ENCODE peak calls at places on chromosome 10, in four cellular contexts. One of them, this sample, is unnamed. For H3K9me3, the result is how much of the 10 kb centered on the place peaks cover.

GRCh38 chr10:89279449-89279869 is 22.4 kb upstream of the IFIT2 start:
- DNase-seq in A673: no peak
- DNase-seq in breast epithelium: no peak
- DNase-seq in left ventricle myocardium inferior: no peak
- DNase-seq in this sample: no peak

GRCh38 chr10:4533626-4534025 is 292.4 kb upstream of the AKR1E2 start:
- DNase-seq in A673: no peak
- DNase-seq in breast epithelium: no peak
- DNase-seq in left ventricle myocardium inferior: no peak
- DNase-seq in this sample: no peak

GRCh38 chr10:132698211-132698751 is 87.7 kb downstream of the NKX6-2 start:
- DNase-seq in A673: no peak
- DNase-seq in breast epithelium: peak
- DNase-seq in left ventricle myocardium inferior: peak
- DNase-seq in this sample: no peak

GRCh38 chr10:44300666-44301649 is 83.9 kb downstream of the CXCL12 start:
- DNase-seq in A673: no peak
- DNase-seq in breast epithelium: peak
- DNase-seq in left ventricle myocardium inferior: peak
- DNase-seq in this sample: no peak

GRCh38 chr10:60169111-60169510 is 220.6 kb downstream of the ANK3 start:
- DNase-seq in A673: no peak
- DNase-seq in breast epithelium: no peak
- DNase-seq in left ventricle myocardium inferior: no peak
- DNase-seq in this sample: no peak

GRCh38 chr10:35092851-35093250 is 2.7 kb upstream of the CUL2 start:
- DNase-seq in A673: no peak
- DNase-seq in breast epithelium: no peak
- DNase-seq in left ventricle myocardium inferior: no peak
- DNase-seq in this sample: no peak

GRCh38 chr10:6619663-6620062 is 39.6 kb upstream of the PRKCQ start:
- DNase-seq in A673: no peak
- DNase-seq in breast epithelium: no peak
- DNase-seq in left ventricle myocardium inferior: no peak
- DNase-seq in this sample: no peak

GRCh38 chr10:6382081-6382480 is 179.3 kb downstream of the PFKFB3 start:
- DNase-seq in A673: peak
- DNase-seq in breast epithelium: no peak
- DNase-seq in left ventricle myocardium inferior: no peak
- DNase-seq in this sample: no peak

GRCh38 chr10:101780187-101780817 is 2.9 kb downstream of the NPM3 start:
- DNase-seq in A673: no peak
- DNase-seq in breast epithelium: no peak
- DNase-seq in left ventricle myocardium inferior: no peak
- DNase-seq in this sample: no peak

GRCh38 chr10:64396105-64396504 is 874.9 kb downstream of the REEP3 start:
- DNase-seq in A673: peak
- DNase-seq in breast epithelium: no peak
- DNase-seq in left ventricle myocardium inferior: no peak
- DNase-seq in this sample: no peak

GRCh38 chr10:121999301-121999700 is 10.3 kb downstream of the TACC2 start:
- DNase-seq in A673: no peak
- DNase-seq in breast epithelium: no peak
- DNase-seq in left ventricle myocardium inferior: no peak
- DNase-seq in this sample: no peak

GRCh38 chr10:36126076-36126475 is 484.0 kb upstream of the FZD8 start:
- DNase-seq in A673: no peak
- DNase-seq in breast epithelium: no peak
- DNase-seq in left ventricle myocardium inferior: no peak
- DNase-seq in this sample: no peak

GRCh38 chr10:42781893-42782445 is 626 bp upstream of the BMS1 start:
- DNase-seq in A673: peak
- DNase-seq in breast epithelium: no peak
- DNase-seq in left ventricle myocardium inferior: no peak
- DNase-seq in this sample: no peak

GRCh38 chr10:103775786-103776185 is 79.6 kb downstream of the SH3PXD2A start:
- DNase-seq in A673: no peak
- DNase-seq in breast epithelium: no peak
- DNase-seq in left ventricle myocardium inferior: no peak
- DNase-seq in this sample: no peak

GRCh38 chr10:104342941-104343411 is 4.7 kb upstream of the ITPRIP start:
- DNase-seq in A673: no peak
- DNase-seq in breast epithelium: no peak
- DNase-seq in left ventricle myocardium inferior: no peak
- DNase-seq in this sample: no peak

GRCh38 chr10:89115876-89116627 is 91.1 kb downstream of the CH25H start:
- DNase-seq in A673: peak
- DNase-seq in breast epithelium: no peak
- DNase-seq in left ventricle myocardium inferior: no peak
- DNase-seq in this sample: no peak

GRCh38 chr10:90051474-90051873 is 350.1 kb downstream of the KIF20B start:
- DNase-seq in A673: no peak
- DNase-seq in breast epithelium: no peak
- DNase-seq in left ventricle myocardium inferior: no peak
- DNase-seq in this sample: no peak

GRCh38 chr10:9681655-9682054 is 1336.0 kb upstream of the CELF2 start:
- DNase-seq in A673: peak
- DNase-seq in breast epithelium: no peak
- DNase-seq in left ventricle myocardium inferior: no peak
- DNase-seq in this sample: no peak

GRCh38 chr10:58280485-58280884 is 11.5 kb downstream of the CISD1 start:
- DNase-seq in A673: no peak
- DNase-seq in breast epithelium: no peak
- DNase-seq in left ventricle myocardium inferior: no peak
- DNase-seq in this sample: no peak

GRCh38 chr10:62691331-62691730 is 113.2 kb upstream of the ADO start:
- DNase-seq in A673: peak
- DNase-seq in breast epithelium: no peak
- DNase-seq in left ventricle myocardium inferior: no peak
- DNase-seq in this sample: no peak

GRCh38 chr10:60817135-60817805 is 39.0 kb downstream of the CDK1 start:
- DNase-seq in A673: no peak
- DNase-seq in breast epithelium: no peak
- DNase-seq in left ventricle myocardium inferior: no peak
- DNase-seq in this sample: no peak

GRCh38 chr10:128629111-128630096 is 503.2 kb upstream of the MKI67 start:
- DNase-seq in A673: no peak
- DNase-seq in breast epithelium: no peak
- DNase-seq in left ventricle myocardium inferior: no peak
- DNase-seq in this sample: no peak

GRCh38 chr10:93995598-93996271 is 2.0 kb downstream of the PLCE1 start:
- DNase-seq in A673: no peak
- DNase-seq in breast epithelium: no peak
- DNase-seq in left ventricle myocardium inferior: no peak
- DNase-seq in this sample: no peak

GRCh38 chr10:121088524-121088923 is 237.4 kb downstream of the WDR11 start:
- DNase-seq in A673: peak
- DNase-seq in breast epithelium: no peak
- DNase-seq in left ventricle myocardium inferior: no peak
- DNase-seq in this sample: no peak

GRCh38 chr10:73408978-73409521 is 4.8 kb downstream of the ANXA7 start:
- DNase-seq in A673: no peak
- DNase-seq in breast epithelium: no peak
- DNase-seq in left ventricle myocardium inferior: no peak
- DNase-seq in this sample: no peak

GRCh38 chr10:24912214-24912613 is 40.2 kb downstream of the PRTFDC1 start:
- DNase-seq in A673: no peak
- DNase-seq in breast epithelium: no peak
- DNase-seq in left ventricle myocardium inferior: no peak
- DNase-seq in this sample: no peak

GRCh38 chr10:8919291-8919690 is 864.8 kb downstream of the GATA3 start:
- DNase-seq in A673: no peak
- DNase-seq in breast epithelium: no peak
- DNase-seq in left ventricle myocardium inferior: no peak
- DNase-seq in this sample: no peak

GRCh38 chr10:119595134-119595714 is 1.5 kb downstream of the TIAL1 start:
- DNase-seq in A673: peak
- DNase-seq in breast epithelium: no peak
- DNase-seq in left ventricle myocardium inferior: no peak
- DNase-seq in this sample: no peak

GRCh38 chr10:4174197-4174596 is 389.2 kb upstream of the KLF6 start:
- DNase-seq in A673: peak
- DNase-seq in breast epithelium: no peak
- DNase-seq in left ventricle myocardium inferior: no peak
- DNase-seq in this sample: no peak

GRCh38 chr10:101120884-101121660 is 10.0 kb upstream of the TLX1 start:
- DNase-seq in A673: no peak
- DNase-seq in breast epithelium: no peak
- DNase-seq in left ventricle myocardium inferior: no peak
- DNase-seq in this sample: no peak

GRCh38 chr10:102775973-102776669 is 32.4 kb downstream of the WBP1L start:
- DNase-seq in A673: peak
- DNase-seq in breast epithelium: no peak
- DNase-seq in left ventricle myocardium inferior: peak
- DNase-seq in this sample: no peak

GRCh38 chr10:74418285-74418872 is 267.4 kb downstream of the ADK start:
- DNase-seq in A673: peak
- DNase-seq in breast epithelium: no peak
- DNase-seq in left ventricle myocardium inferior: no peak
- DNase-seq in this sample: no peak

GRCh38 chr10:133565441-133566294 is at the start of gene SYCE1:
- DNase-seq in A673: no peak
- DNase-seq in breast epithelium: peak
- DNase-seq in left ventricle myocardium inferior: peak
- DNase-seq in this sample: no peak

GRCh38 chr10:110268931-110269640 is 35.6 kb downstream of the SMNDC1 start:
- DNase-seq in A673: no peak
- DNase-seq in breast epithelium: no peak
- DNase-seq in left ventricle myocardium inferior: no peak
- DNase-seq in this sample: no peak

GRCh38 chr10:43569681-43570080 is 4.7 kb downstream of the ZNF239 start:
- DNase-seq in A673: no peak
- DNase-seq in breast epithelium: no peak
- DNase-seq in left ventricle myocardium inferior: no peak
- DNase-seq in this sample: no peak

GRCh38 chr10:69088801-69089501 is 1.0 kb downstream of the SRGN start:
- DNase-seq in A673: no peak
- DNase-seq in breast epithelium: no peak
- DNase-seq in left ventricle myocardium inferior: no peak
- DNase-seq in this sample: no peak

GRCh38 chr10:26378763-26379361 is 59.3 kb upstream of the APBB1IP start:
- DNase-seq in A673: no peak
- DNase-seq in breast epithelium: no peak
- DNase-seq in left ventricle myocardium inferior: no peak
- DNase-seq in this sample: no peak

GRCh38 chr10:122115874-122116273 is 126.9 kb downstream of the TACC2 start:
- DNase-seq in A673: no peak
- DNase-seq in breast epithelium: no peak
- DNase-seq in left ventricle myocardium inferior: no peak
- DNase-seq in this sample: no peak

DNA sequence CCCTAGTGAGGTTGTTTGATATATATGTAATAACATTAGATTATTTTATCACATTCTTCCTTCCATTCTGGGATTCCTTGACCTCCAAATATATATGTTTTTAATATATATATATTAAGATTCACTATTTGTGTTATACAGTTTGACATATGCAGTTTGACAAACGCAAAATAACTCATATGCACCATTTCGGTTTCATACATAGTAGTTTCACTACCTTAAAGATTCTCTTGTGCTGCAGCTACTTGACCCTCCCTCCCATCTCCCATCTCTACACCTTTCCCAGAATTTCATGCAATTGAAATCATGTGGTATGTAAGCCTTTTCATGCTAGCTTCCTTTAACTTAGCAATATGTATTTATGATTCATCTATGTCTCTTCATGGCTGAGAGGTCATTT is 1244.4 kb downstream of the SORCS3 start:
- DNase-seq in A673: no peak
- DNase-seq in breast epithelium: no peak
- DNase-seq in left ventricle myocardium inferior: no peak
- DNase-seq in this sample: no peak
- H3K9me3 ChIP-seq in A673: under half
- H3K9me3 ChIP-seq in breast epithelium: under half
- H3K9me3 ChIP-seq in left ventricle myocardium inferior: under half
- H3K9me3 ChIP-seq in this sample: under half

GRCh38 chr10:52483587-52483986 is 169.5 kb downstream of the DKK1 start:
- DNase-seq in A673: no peak
- DNase-seq in breast epithelium: no peak
- DNase-seq in left ventricle myocardium inferior: no peak
- DNase-seq in this sample: no peak
- H3K9me3 ChIP-seq in A673: under half
- H3K9me3 ChIP-seq in breast epithelium: under half
- H3K9me3 ChIP-seq in left ventricle myocardium inferior: under half
- H3K9me3 ChIP-seq in this sample: under half

GRCh38 chr10:130283234-130283574 is 147.0 kb downstream of the GLRX3 start:
- DNase-seq in A673: no peak
- DNase-seq in breast epithelium: no peak
- DNase-seq in left ventricle myocardium inferior: no peak
- DNase-seq in this sample: no peak
- H3K9me3 ChIP-seq in A673: half or more
- H3K9me3 ChIP-seq in breast epithelium: half or more
- H3K9me3 ChIP-seq in left ventricle myocardium inferior: half or more
- H3K9me3 ChIP-seq in this sample: under half

GRCh38 chr10:130282492-130283233 is 146.5 kb downstream of the GLRX3 start:
- DNase-seq in A673: no peak
- DNase-seq in breast epithelium: no peak
- DNase-seq in left ventricle myocardium inferior: no peak
- DNase-seq in this sample: no peak
- H3K9me3 ChIP-seq in A673: half or more
- H3K9me3 ChIP-seq in breast epithelium: half or more
- H3K9me3 ChIP-seq in left ventricle myocardium inferior: half or more
- H3K9me3 ChIP-seq in this sample: under half

DNA sequence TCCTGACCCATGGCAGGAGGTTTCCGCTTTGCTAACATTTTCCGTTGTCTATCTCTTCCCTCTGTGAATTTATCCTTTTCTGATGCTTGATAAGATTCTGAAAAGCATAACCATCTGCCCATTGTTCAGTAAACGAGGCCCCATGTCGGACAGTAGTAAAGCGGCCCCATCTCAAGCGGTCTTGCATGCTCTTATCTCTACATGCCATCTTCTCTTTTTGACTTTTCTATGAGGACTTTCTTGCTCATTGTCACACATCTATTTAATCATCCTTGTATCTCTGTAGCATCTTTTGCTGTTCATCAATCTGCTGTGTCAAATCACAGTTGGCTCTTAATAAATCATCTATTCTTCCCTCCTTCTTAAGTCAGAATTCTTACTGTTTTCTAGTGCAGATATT is 37.6 kb downstream of the ZNF248 start:
- DNase-seq in A673: no peak
- DNase-seq in breast epithelium: no peak
- DNase-seq in left ventricle myocardium inferior: no peak
- DNase-seq in this sample: no peak
- H3K9me3 ChIP-seq in A673: under half
- H3K9me3 ChIP-seq in breast epithelium: half or more
- H3K9me3 ChIP-seq in left ventricle myocardium inferior: half or more
- H3K9me3 ChIP-seq in this sample: under half

GRCh38 chr10:37680243-37680683 is 177.1 kb downstream of the ZNF248 start:
- DNase-seq in A673: no peak
- DNase-seq in breast epithelium: no peak
- DNase-seq in left ventricle myocardium inferior: no peak
- DNase-seq in this sample: no peak
- H3K9me3 ChIP-seq in A673: under half
- H3K9me3 ChIP-seq in breast epithelium: under half
- H3K9me3 ChIP-seq in left ventricle myocardium inferior: under half
- H3K9me3 ChIP-seq in this sample: under half

GRCh38 chr10:123986736-123987135 is 95.1 kb upstream of the CPXM2 start:
- DNase-seq in A673: no peak
- DNase-seq in breast epithelium: no peak
- DNase-seq in left ventricle myocardium inferior: no peak
- DNase-seq in this sample: no peak
- H3K9me3 ChIP-seq in A673: under half
- H3K9me3 ChIP-seq in breast epithelium: under half
- H3K9me3 ChIP-seq in left ventricle myocardium inferior: under half
- H3K9me3 ChIP-seq in this sample: under half

GRCh38 chr10:109205929-109206585 is 717.3 kb downstream of the XPNPEP1 start:
- DNase-seq in A673: peak
- DNase-seq in breast epithelium: no peak
- DNase-seq in left ventricle myocardium inferior: no peak
- DNase-seq in this sample: no peak
- H3K9me3 ChIP-seq in A673: under half
- H3K9me3 ChIP-seq in breast epithelium: under half
- H3K9me3 ChIP-seq in left ventricle myocardium inferior: under half
- H3K9me3 ChIP-seq in this sample: under half